ENCODE peak calls at places on chromosomes 3 and 15, in nine cellular contexts. J, F, L, V, C, H, W, R and B are unnamed samples.

GRCh38 chr3:53379898-53380297 is 32.6 kb upstream of the DCP1A start:
- DNase-seq in J (no peak), F (no peak), L (no peak), V (no peak), C (no peak), H (no peak), W (no peak), R (no peak), B (no peak)

GRCh38 chr3:106457278-106458210 is 588.7 kb upstream of the CBLB start:
- DNase-seq in J (no peak), F (peak), L (peak), V (peak), C (peak), H (peak), W (no peak), R (peak), B (peak)

GRCh38 chr3:159751141-159751540 is 237.5 kb upstream of the IL12A start:
- DNase-seq in J (no peak), F (peak), L (no peak), V (no peak), C (no peak), H (no peak), W (no peak), R (no peak), B (no peak)

GRCh38 chr3:76222115-76222652 is 436.8 kb upstream of the ZNF717 start:
- DNase-seq in J (no peak), F (peak), L (no peak), V (no peak), C (no peak), H (peak), W (no peak), R (no peak), B (no peak)

GRCh38 chr3:6785726-6786125 is 75.2 kb upstream of the GRM7 start:
- DNase-seq in J (no peak), F (no peak), L (no peak), V (no peak), C (no peak), H (no peak), W (no peak), R (no peak), B (no peak)

GRCh38 chr3:177835008-177835407 is 637.7 kb upstream of the TBL1XR1 start:
- DNase-seq in J (no peak), F (peak), L (no peak), V (peak), C (peak), H (peak), W (no peak), R (peak), B (peak)

GRCh38 chr3:16311960-16312451 is 47.0 kb downstream of the OXNAD1 start:
- DNase-seq in J (peak), F (peak), L (no peak), V (no peak), C (no peak), H (no peak), W (no peak), R (no peak), B (no peak)

GRCh38 chr3:183826448-183826847 is 1.1 kb upstream of the MAP6D1 start:
- DNase-seq in J (no peak), F (no peak), L (no peak), V (peak), C (no peak), H (no peak), W (no peak), R (no peak), B (no peak)

GRCh38 chr15:99954361-99955180 is 221.3 kb upstream of the LYSMD4 start:
- DNase-seq in J (no peak), F (peak), L (no peak), V (no peak), C (no peak), H (no peak), W (peak), R (no peak), B (no peak)

GRCh38 chr3:23763040-23763477 is 42.7 kb upstream of the UBE2E1 start:
- DNase-seq in J (no peak), F (peak), L (no peak), V (no peak), C (no peak), H (no peak), W (no peak), R (no peak), B (no peak)

GRCh38 chr3:183584246-183584913 is 28.9 kb upstream of the KLHL6 start:
- DNase-seq in J (no peak), F (peak), L (peak), V (no peak), C (peak), H (no peak), W (peak), R (no peak), B (no peak)

GRCh38 chr15:53072077-53072476 is 281.9 kb upstream of the ONECUT1 start:
- DNase-seq in J (no peak), F (peak), L (no peak), V (peak), C (no peak), H (peak), W (peak), R (peak), B (peak)

GRCh38 chr15:43346305-43346704 is 15.9 kb upstream of the LCMT2 start:
- DNase-seq in J (no peak), F (no peak), L (no peak), V (no peak), C (no peak), H (peak), W (no peak), R (no peak), B (no peak)

GRCh38 chr3:197305854-197306253 is 7.4 kb upstream of the DLG1 start:
- DNase-seq in J (no peak), F (peak), L (no peak), V (no peak), C (peak), H (no peak), W (no peak), R (no peak), B (no peak)

GRCh38 chr15:54990793-54991192 is 205.9 kb downstream of the RSL24D1 start:
- DNase-seq in J (no peak), F (no peak), L (no peak), V (no peak), C (no peak), H (no peak), W (no peak), R (no peak), B (no peak)

GRCh38 chr3:44628716-44629115 is 3.9 kb downstream of the ZNF197 start:
- DNase-seq in J (no peak), F (no peak), L (no peak), V (no peak), C (no peak), H (no peak), W (no peak), R (no peak), B (no peak)

GRCh38 chr15:82894971-82895520 is 57.5 kb downstream of the HOMER2 start:
- DNase-seq in J (no peak), F (no peak), L (no peak), V (peak), C (peak), H (no peak), W (no peak), R (no peak), B (no peak)

GRCh38 chr15:69160976-69161877 is 792 bp downstream of the GLCE start:
- DNase-seq in J (no peak), F (peak), L (peak), V (peak), C (no peak), H (peak), W (peak), R (peak), B (peak)

GRCh38 chr3:30813734-30814133 is 80.7 kb downstream of the GADL1 start:
- DNase-seq in J (no peak), F (no peak), L (no peak), V (no peak), C (no peak), H (no peak), W (no peak), R (no peak), B (no peak)

GRCh38 chr15:56286213-56286612 is 42.5 kb upstream of the RFX7 start:
- DNase-seq in J (no peak), F (no peak), L (no peak), V (no peak), C (no peak), H (no peak), W (no peak), R (no peak), B (no peak)

GRCh38 chr3:146972726-146973125 is 367.6 kb upstream of the PLSCR5 start:
- DNase-seq in J (no peak), F (peak), L (no peak), V (no peak), C (peak), H (no peak), W (no peak), R (no peak), B (no peak)

GRCh38 chr15:45099549-45100165 is 14.3 kb downstream of the DUOX2 start:
- DNase-seq in J (no peak), F (no peak), L (no peak), V (no peak), C (no peak), H (no peak), W (no peak), R (no peak), B (no peak)

GRCh38 chr3:169980055-169980454 is 13.4 kb downstream of the SEC62 start:
- DNase-seq in J (no peak), F (peak), L (no peak), V (no peak), C (no peak), H (no peak), W (no peak), R (no peak), B (no peak)

GRCh38 chr3:143775401-143775970 is 72.8 kb downstream of the SLC9A9 start:
- DNase-seq in J (no peak), F (peak), L (no peak), V (no peak), C (no peak), H (peak), W (no peak), R (peak), B (peak)

GRCh38 chr3:29925150-29925549 is 644.3 kb downstream of the RBMS3 start:
- DNase-seq in J (no peak), F (no peak), L (no peak), V (no peak), C (no peak), H (no peak), W (no peak), R (no peak), B (no peak)

GRCh38 chr3:44554626-44555592 is at the start of gene ZKSCAN7:
- DNase-seq in J (peak), F (peak), L (peak), V (no peak), C (peak), H (no peak), W (peak), R (peak), B (peak)

GRCh38 chr3:18357747-18358146 is 67.4 kb downstream of the SATB1 start:
- DNase-seq in J (no peak), F (no peak), L (no peak), V (no peak), C (no peak), H (no peak), W (no peak), R (no peak), B (no peak)

GRCh38 chr3:184642623-184643308 is 69.1 kb downstream of the MAGEF1 start:
- DNase-seq in J (no peak), F (no peak), L (no peak), V (peak), C (no peak), H (no peak), W (no peak), R (no peak), B (no peak)

GRCh38 chr15:48049736-48050135 is 71.1 kb upstream of the SLC24A5 start:
- DNase-seq in J (no peak), F (peak), L (no peak), V (no peak), C (no peak), H (no peak), W (no peak), R (no peak), B (no peak)

GRCh38 chr3:193963808-193964516 is 172.0 kb upstream of the HES1 start:
- DNase-seq in J (no peak), F (no peak), L (no peak), V (no peak), C (no peak), H (no peak), W (no peak), R (no peak), B (no peak)

GRCh38 chr15:73378089-73378488 is 9.3 kb upstream of the HCN4 start:
- DNase-seq in J (no peak), F (no peak), L (peak), V (no peak), C (no peak), H (no peak), W (no peak), R (no peak), B (no peak)

GRCh38 chr3:170330366-170330765 is 27.1 kb upstream of the SKIL start:
- DNase-seq in J (no peak), F (peak), L (no peak), V (no peak), C (no peak), H (peak), W (peak), R (no peak), B (peak)

GRCh38 chr15:66401130-66402021 is 14.7 kb downstream of the MAP2K1 start:
- DNase-seq in J (no peak), F (no peak), L (no peak), V (no peak), C (no peak), H (peak), W (no peak), R (peak), B (peak)

GRCh38 chr3:46361408-46362283 is 7.7 kb downstream of the CCR2 start:
- DNase-seq in J (no peak), F (no peak), L (no peak), V (no peak), C (no peak), H (peak), W (no peak), R (no peak), B (peak)

GRCh38 chr15:100114100-100114499 is 227.7 kb downstream of the ADAMTS17 start:
- DNase-seq in J (no peak), F (peak), L (peak), V (no peak), C (peak), H (no peak), W (no peak), R (no peak), B (no peak)